ENCODE peak calls at places on chromosomes 5 and 9, in six cellular contexts. One of them, this sample, is unnamed.
A peak's percentile ranks its signal among the peaks of the same experiment; 100 is the strongest.

GRCh38 chr9:9749591-9749990 is 863.2 kb downstream of the PTPRD start:
- DNase-seq in B cell: no peak
- DNase-seq in endothelial cell: no peak
- DNase-seq in BJ: no peak
- DNase-seq in fibroblast of pulmonary artery: no peak
- DNase-seq in OCI-LY7: no peak
- DNase-seq in this sample: no peak

GRCh38 chr9:33233659-33234335 is 6.2 kb upstream of the SPINK4 start:
- DNase-seq in BJ: peak; percentile 38
- DNase-seq in B cell: no peak
- DNase-seq in fibroblast of pulmonary artery: peak; percentile 90
- DNase-seq in endothelial cell: no peak
- DNase-seq in OCI-LY7: no peak
- DNase-seq in this sample: no peak

GRCh38 chr5:160547061-160547460 is 125.4 kb downstream of the PTTG1 start:
- DNase-seq in B cell: no peak
- DNase-seq in BJ: no peak
- DNase-seq in fibroblast of pulmonary artery: no peak
- DNase-seq in endothelial cell: no peak
- DNase-seq in OCI-LY7: no peak
- DNase-seq in this sample: no peak

GRCh38 chr9:26210338-26210851 is 532.2 kb upstream of the TUSC1 start:
- DNase-seq in BJ: peak; percentile 4
- DNase-seq in OCI-LY7: no peak
- DNase-seq in endothelial cell: no peak
- DNase-seq in B cell: no peak
- DNase-seq in fibroblast of pulmonary artery: no peak
- DNase-seq in this sample: no peak

GRCh38 chr5:3195991-3196390 is 399.6 kb upstream of the IRX1 start:
- DNase-seq in B cell: no peak
- DNase-seq in fibroblast of pulmonary artery: no peak
- DNase-seq in endothelial cell: no peak
- DNase-seq in OCI-LY7: no peak
- DNase-seq in BJ: no peak
- DNase-seq in this sample: no peak

GRCh38 chr9:115013998-115014397 is 83.6 kb upstream of the TNFSF8 start:
- DNase-seq in BJ: no peak
- DNase-seq in OCI-LY7: peak; percentile 83
- DNase-seq in fibroblast of pulmonary artery: peak; percentile 85
- DNase-seq in endothelial cell: peak; percentile 74
- DNase-seq in B cell: peak; percentile 82
- DNase-seq in this sample: peak; percentile 70

GRCh38 chr5:180340856-180341255 is 12.3 kb downstream of the GFPT2 start:
- DNase-seq in BJ: no peak
- DNase-seq in endothelial cell: no peak
- DNase-seq in fibroblast of pulmonary artery: no peak
- DNase-seq in B cell: no peak
- DNase-seq in OCI-LY7: no peak
- DNase-seq in this sample: no peak

GRCh38 chr9:72753261-72753893 is 199.5 kb downstream of the ALDH1A1 start:
- DNase-seq in BJ: no peak
- DNase-seq in endothelial cell: no peak
- DNase-seq in B cell: no peak
- DNase-seq in fibroblast of pulmonary artery: peak; percentile 43
- DNase-seq in OCI-LY7: no peak
- DNase-seq in this sample: no peak

GRCh38 chr5:151357097-151357496 is 9.7 kb upstream of the SLC36A2 start:
- DNase-seq in B cell: no peak
- DNase-seq in OCI-LY7: no peak
- DNase-seq in endothelial cell: no peak
- DNase-seq in BJ: no peak
- DNase-seq in fibroblast of pulmonary artery: no peak
- DNase-seq in this sample: no peak

GRCh38 chr5:78008356-78008967 is 232.3 kb upstream of the TBCA start:
- DNase-seq in BJ: no peak
- DNase-seq in OCI-LY7: peak; percentile 31
- DNase-seq in endothelial cell: peak; percentile 30
- DNase-seq in fibroblast of pulmonary artery: peak; percentile 68
- DNase-seq in B cell: peak; percentile 26
- DNase-seq in this sample: no peak

DNA sequence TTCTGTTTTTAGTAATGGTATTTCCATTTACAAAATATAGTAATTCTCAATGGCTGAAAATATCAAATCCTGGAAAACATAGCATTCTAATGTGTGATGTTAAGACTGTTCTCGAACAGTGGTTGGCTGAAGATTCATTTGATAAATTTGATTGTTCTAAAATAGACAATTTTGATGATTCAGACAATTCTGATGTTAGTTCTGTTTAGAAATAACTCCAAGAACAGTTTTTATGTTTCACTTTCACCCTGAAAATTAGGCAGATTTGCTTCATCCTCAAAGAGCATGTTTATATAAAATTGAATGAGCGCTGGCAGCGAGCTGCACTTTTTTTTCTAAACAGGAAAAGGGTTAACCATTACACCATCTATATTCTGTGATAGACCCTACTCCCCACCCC is 69.5 kb upstream of the TMED7 start:
- DNase-seq in BJ: no peak
- DNase-seq in fibroblast of pulmonary artery: no peak
- DNase-seq in B cell: no peak
- DNase-seq in endothelial cell: no peak
- DNase-seq in OCI-LY7: no peak
- DNase-seq in this sample: no peak
- TF ChIP-seq CTCF in BJ: no peak
- TF ChIP-seq CTCF in fibroblast of pulmonary artery: no peak
- TF ChIP-seq CTCF in B cell: no peak
- TF ChIP-seq CTCF in endothelial cell: no peak
- TF ChIP-seq CTCF in OCI-LY7: no peak
- TF ChIP-seq CTCF in this sample: no peak

GRCh38 chr5:52119768-52120167 is 667.9 kb upstream of the ITGA1 start:
- DNase-seq in BJ: no peak
- DNase-seq in fibroblast of pulmonary artery: no peak
- DNase-seq in OCI-LY7: no peak
- DNase-seq in B cell: no peak
- DNase-seq in endothelial cell: no peak
- DNase-seq in this sample: no peak
- TF ChIP-seq CTCF in BJ: no peak
- TF ChIP-seq CTCF in fibroblast of pulmonary artery: no peak
- TF ChIP-seq CTCF in OCI-LY7: no peak
- TF ChIP-seq CTCF in B cell: no peak
- TF ChIP-seq CTCF in endothelial cell: no peak
- TF ChIP-seq CTCF in this sample: no peak

DNA sequence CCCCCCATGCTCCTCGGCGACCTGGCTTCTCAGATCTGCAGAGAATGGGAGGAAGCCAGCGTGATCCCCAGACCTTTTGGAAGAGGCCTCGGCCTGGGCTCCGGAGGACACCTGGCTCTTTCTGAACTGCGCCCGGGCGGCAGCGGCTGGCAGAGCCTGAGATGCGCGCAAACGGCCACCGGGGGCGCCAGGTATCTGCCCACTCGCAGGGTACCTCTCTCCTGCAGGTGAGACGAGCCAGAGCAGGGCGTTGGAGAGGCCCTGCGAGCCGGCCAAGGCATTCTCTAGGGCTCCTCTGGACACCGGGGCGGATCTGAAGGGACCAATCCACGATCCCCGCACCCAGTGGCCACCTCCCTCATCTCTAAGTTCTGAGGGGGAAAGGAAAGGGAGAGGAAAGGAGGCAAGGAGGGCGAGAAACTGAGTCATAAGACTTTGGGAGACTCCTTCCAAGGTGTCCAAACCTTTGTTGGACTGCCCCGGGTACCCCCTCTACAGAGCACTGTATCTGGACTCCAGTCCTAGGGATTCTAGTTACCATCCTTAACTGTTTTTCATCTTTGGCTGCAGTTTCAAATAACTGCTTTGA is 55.0 kb upstream of the SLC46A2 start:
- DNase-seq in B cell: no peak
- DNase-seq in BJ: no peak
- DNase-seq in endothelial cell: peak; percentile 5
- DNase-seq in fibroblast of pulmonary artery: no peak
- DNase-seq in OCI-LY7: no peak
- DNase-seq in this sample: no peak
- TF ChIP-seq CTCF in B cell: no peak
- TF ChIP-seq CTCF in BJ: no peak
- TF ChIP-seq CTCF in endothelial cell: no peak
- TF ChIP-seq CTCF in fibroblast of pulmonary artery: no peak
- TF ChIP-seq CTCF in OCI-LY7: peak; percentile 70
- TF ChIP-seq CTCF in this sample: no peak

GRCh38 chr9:134858051-134858841 is 22.4 kb upstream of the FCN2 start:
- DNase-seq in fibroblast of pulmonary artery: peak; percentile 24
- DNase-seq in BJ: no peak
- DNase-seq in OCI-LY7: no peak
- DNase-seq in endothelial cell: no peak
- DNase-seq in B cell: no peak
- DNase-seq in this sample: peak; percentile 82
- TF ChIP-seq CTCF in fibroblast of pulmonary artery: no peak
- TF ChIP-seq CTCF in BJ: no peak
- TF ChIP-seq CTCF in OCI-LY7: peak; percentile 17
- TF ChIP-seq CTCF in endothelial cell: no peak
- TF ChIP-seq CTCF in B cell: no peak
- TF ChIP-seq CTCF in this sample: peak; percentile 69

GRCh38 chr5:68480385-68480940 is 264.9 kb downstream of the PIK3R1 start:
- DNase-seq in endothelial cell: no peak
- DNase-seq in fibroblast of pulmonary artery: no peak
- DNase-seq in BJ: no peak
- DNase-seq in B cell: no peak
- DNase-seq in OCI-LY7: no peak
- DNase-seq in this sample: no peak

GRCh38 chr5:68479524-68479923 is 264.0 kb downstream of the PIK3R1 start:
- DNase-seq in B cell: no peak
- DNase-seq in endothelial cell: no peak
- DNase-seq in fibroblast of pulmonary artery: no peak
- DNase-seq in OCI-LY7: no peak
- DNase-seq in BJ: no peak
- DNase-seq in this sample: no peak

GRCh38 chr5:68475476-68475875 is 259.9 kb downstream of the PIK3R1 start:
- DNase-seq in fibroblast of pulmonary artery: no peak
- DNase-seq in endothelial cell: no peak
- DNase-seq in BJ: no peak
- DNase-seq in B cell: no peak
- DNase-seq in OCI-LY7: no peak
- DNase-seq in this sample: no peak

GRCh38 chr5:68478306-68479091 is 262.9 kb downstream of the PIK3R1 start:
- DNase-seq in B cell: no peak
- DNase-seq in endothelial cell: no peak
- DNase-seq in fibroblast of pulmonary artery: peak; percentile 16
- DNase-seq in BJ: peak; percentile 62
- DNase-seq in OCI-LY7: no peak
- DNase-seq in this sample: no peak

GRCh38 chr5:68476854-68477253 is 261.3 kb downstream of the PIK3R1 start:
- DNase-seq in OCI-LY7: no peak
- DNase-seq in BJ: no peak
- DNase-seq in fibroblast of pulmonary artery: no peak
- DNase-seq in B cell: no peak
- DNase-seq in endothelial cell: no peak
- DNase-seq in this sample: no peak
- TF ChIP-seq CTCF in OCI-LY7: no peak
- TF ChIP-seq CTCF in BJ: no peak
- TF ChIP-seq CTCF in fibroblast of pulmonary artery: peak; percentile 18
- TF ChIP-seq CTCF in B cell: no peak
- TF ChIP-seq CTCF in endothelial cell: peak; percentile 23
- TF ChIP-seq CTCF in this sample: no peak

DNA sequence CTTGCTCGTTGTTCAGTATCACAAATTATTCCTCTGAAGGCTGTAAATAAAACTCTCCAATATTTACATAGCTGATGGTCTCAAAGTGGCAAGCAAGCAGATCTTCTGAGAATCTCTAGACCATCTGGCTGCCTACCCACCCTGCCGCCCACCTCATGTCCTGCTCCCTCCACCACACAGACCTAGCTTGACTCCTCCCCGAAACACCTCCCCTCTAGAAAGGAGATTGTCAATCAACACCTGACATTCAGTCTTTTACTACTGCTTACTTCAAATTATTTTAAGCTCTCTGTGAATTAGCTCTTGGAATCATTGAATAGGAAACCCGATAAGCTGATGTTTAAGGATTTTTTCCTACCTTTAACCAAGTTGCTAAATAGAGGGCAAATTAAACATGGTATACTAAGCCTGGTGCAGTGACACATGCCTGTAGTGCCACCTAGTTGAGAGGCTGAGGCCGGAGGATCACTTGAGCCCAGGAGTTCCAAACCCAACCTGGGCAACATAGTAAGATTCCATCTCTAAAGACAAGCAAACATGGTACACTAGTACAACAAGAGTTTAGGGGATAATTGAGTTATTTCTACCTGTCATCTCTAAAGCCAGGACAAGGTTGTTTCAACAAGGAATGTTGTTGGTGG is 10.9 kb upstream of the SOWAHA start:
- DNase-seq in BJ: no peak
- DNase-seq in OCI-LY7: no peak
- DNase-seq in B cell: no peak
- DNase-seq in endothelial cell: no peak
- DNase-seq in fibroblast of pulmonary artery: no peak
- DNase-seq in this sample: no peak
- TF ChIP-seq CTCF in BJ: no peak
- TF ChIP-seq CTCF in OCI-LY7: peak; percentile 47
- TF ChIP-seq CTCF in B cell: no peak
- TF ChIP-seq CTCF in endothelial cell: no peak
- TF ChIP-seq CTCF in fibroblast of pulmonary artery: peak; percentile 15
- TF ChIP-seq CTCF in this sample: no peak

DNA sequence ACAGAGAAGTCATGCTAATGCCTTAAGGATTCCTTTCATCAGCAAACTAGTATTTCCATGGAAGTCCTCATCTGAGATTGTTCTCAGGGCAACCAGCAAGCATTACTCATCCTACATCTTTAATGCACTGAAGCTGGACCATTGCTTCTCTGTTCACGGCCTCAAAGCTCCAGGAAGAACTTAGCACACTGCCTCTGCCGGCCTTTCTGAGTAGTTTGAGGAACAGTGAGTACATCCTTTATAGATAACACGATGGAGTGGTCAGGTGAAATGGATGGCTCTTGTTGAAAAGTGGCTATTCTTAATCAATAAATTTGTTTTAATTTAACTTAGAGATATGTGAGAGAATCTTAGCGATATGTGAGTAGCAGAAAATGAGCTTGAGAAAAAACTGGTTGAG is 35.8 kb downstream of the MEGF10 start:
- DNase-seq in BJ: no peak
- DNase-seq in B cell: no peak
- DNase-seq in OCI-LY7: no peak
- DNase-seq in fibroblast of pulmonary artery: no peak
- DNase-seq in endothelial cell: no peak
- DNase-seq in this sample: no peak
- TF ChIP-seq CTCF in BJ: no peak
- TF ChIP-seq CTCF in B cell: no peak
- TF ChIP-seq CTCF in OCI-LY7: no peak
- TF ChIP-seq CTCF in fibroblast of pulmonary artery: no peak
- TF ChIP-seq CTCF in endothelial cell: no peak
- TF ChIP-seq CTCF in this sample: no peak

This sample was measured in GM10248.